ENCODE peak calls at places on chromosomes 12 and 14, in five cellular contexts. E is A172; A is H54; T is fibroblast of the aortic adventitia; R is activated naive CD4-positive, alpha-beta T cell treated with Interleukin-2 at 50 U/mL for 16 hours. D is an unnamed sample.

GRCh38 chr12:27107976-27108375 is 25.6 kb upstream of the C12orf71 start:
- DNase-seq in E (no peak), A (no peak), T (no peak), R (no peak), D (no peak)

GRCh38 chr14:59632381-59632780 is 55.8 kb upstream of the CCDC175 start:
- DNase-seq in E (peak), A (no peak), T (peak), R (no peak), D (peak)

GRCh38 chr12:51941669-51942455 is 9.6 kb upstream of the ACVR1B start:
- DNase-seq in E (no peak), A (no peak), T (no peak), R (no peak), D (no peak)

GRCh38 chr12:76863005-76863670 is 15.7 kb downstream of the CSRP2 start:
- DNase-seq in E (no peak), A (no peak), T (peak), R (no peak), D (peak)

GRCh38 chr12:530308-530707 is 70.6 kb downstream of the B4GALNT3 start:
- DNase-seq in E (peak), A (no peak), T (no peak), R (no peak), D (no peak)

GRCh38 chr14:76322594-76323220 is 53.2 kb upstream of the ESRRB start:
- DNase-seq in E (no peak), A (no peak), T (no peak), R (no peak), D (no peak)

GRCh38 chr12:78787576-78787975 is 77.0 kb upstream of the SYT1 start:
- DNase-seq in E (no peak), A (no peak), T (peak), R (no peak), D (no peak)

GRCh38 chr14:91388551-91388975 is 29.1 kb downstream of the CCDC88C start:
- DNase-seq in E (no peak), A (no peak), T (no peak), R (peak), D (no peak)

GRCh38 chr14:61894452-61895077 is 132.3 kb downstream of the SNAPC1 start:
- DNase-seq in E (peak), A (peak), T (peak), R (peak), D (peak)

GRCh38 chr14:84976805-84977204 is 553.1 kb upstream of the FLRT2 start:
- DNase-seq in E (no peak), A (no peak), T (no peak), R (no peak), D (no peak)

GRCh38 chr12:70443274-70443673 is 77.2 kb downstream of the KCNMB4 start:
- DNase-seq in E (peak), A (no peak), T (no peak), R (no peak), D (no peak)

GRCh38 chr12:52524898-52525591 is 4.9 kb upstream of the KRT5 start:
- DNase-seq in E (peak), A (no peak), T (no peak), R (no peak), D (no peak)

GRCh38 chr12:49553512-49554088 is 14.3 kb downstream of the MCRS1 start:
- DNase-seq in E (peak), A (no peak), T (no peak), R (no peak), D (no peak)

GRCh38 chr12:86256169-86256568 is at the start of gene MGAT4C:
- DNase-seq in E (no peak), A (no peak), T (no peak), R (no peak), D (no peak)

GRCh38 chr14:24629521-24629920 is 4.5 kb downstream of the GZMB start:
- DNase-seq in E (no peak), A (no peak), T (no peak), R (no peak), D (no peak)

GRCh38 chr14:92932448-92933395 is 9.8 kb downstream of the CHGA start:
- DNase-seq in E (no peak), A (no peak), T (no peak), R (no peak), D (no peak)

GRCh38 chr12:11650279-11650696 is 814 bp downstream of the ETV6 start:
- DNase-seq in E (no peak), A (no peak), T (no peak), R (no peak), D (no peak)

GRCh38 chr12:59023861-59024424 is 103.6 kb upstream of the LRIG3 start:
- DNase-seq in E (no peak), A (no peak), T (no peak), R (no peak), D (no peak)

GRCh38 chr12:14185441-14186192 is 179.9 kb upstream of the ATF7IP start:
- DNase-seq in E (peak), A (peak), T (peak), R (peak), D (peak)

GRCh38 chr14:22448905-22449611 is 140.0 kb downstream of the DAD1 start:
- DNase-seq in E (no peak), A (no peak), T (no peak), R (no peak), D (peak)

D was measured in hepatic stellate cell.